ENCODE peak calls at places on chromosomes 12 and 14, in five cellular contexts. One of them, this sample, is unnamed. For H3K27me3, the result is how much of the 10 kb centered on the place peaks cover.

GRCh38 chr12:20883288-20883687 is 72.8 kb downstream of the SLCO1B3 start:
- DNase-seq in GM23338: no peak
- DNase-seq in PC-9: no peak
- DNase-seq in esophagus squamous epithelium: no peak
- DNase-seq in Panc1: no peak
- DNase-seq in this sample: no peak

GRCh38 chr14:68598621-68599447 is 194.0 kb downstream of the ZFP36L1 start:
- DNase-seq in esophagus squamous epithelium: no peak
- DNase-seq in GM23338: no peak
- DNase-seq in Panc1: peak
- DNase-seq in PC-9: peak
- DNase-seq in this sample: peak

GRCh38 chr14:64760146-64760755 is 56.0 kb downstream of the PLEKHG3 start:
- DNase-seq in esophagus squamous epithelium: no peak
- DNase-seq in Panc1: peak
- DNase-seq in PC-9: no peak
- DNase-seq in GM23338: peak
- DNase-seq in this sample: peak

GRCh38 chr12:11662369-11662768 is 12.9 kb downstream of the ETV6 start:
- DNase-seq in Panc1: no peak
- DNase-seq in GM23338: no peak
- DNase-seq in esophagus squamous epithelium: no peak
- DNase-seq in PC-9: no peak
- DNase-seq in this sample: no peak

GRCh38 chr12:92330654-92331053 is 185.0 kb upstream of the BTG1 start:
- DNase-seq in PC-9: no peak
- DNase-seq in Panc1: no peak
- DNase-seq in GM23338: no peak
- DNase-seq in esophagus squamous epithelium: no peak
- DNase-seq in this sample: no peak

GRCh38 chr14:49853158-49853477 is 530 bp upstream of the NEMF start:
- DNase-seq in Panc1: no peak
- DNase-seq in GM23338: no peak
- DNase-seq in esophagus squamous epithelium: no peak
- DNase-seq in PC-9: no peak
- DNase-seq in this sample: no peak

GRCh38 chr14:104142136-104143041 is 4.0 kb downstream of the KIF26A start:
- DNase-seq in esophagus squamous epithelium: no peak
- DNase-seq in PC-9: no peak
- DNase-seq in Panc1: no peak
- DNase-seq in GM23338: no peak
- DNase-seq in this sample: no peak

GRCh38 chr14:106459971-106460730 is 933.8 kb downstream of the TMEM121 start:
- DNase-seq in Panc1: no peak
- DNase-seq in GM23338: peak
- DNase-seq in PC-9: no peak
- DNase-seq in esophagus squamous epithelium: no peak
- DNase-seq in this sample: no peak

GRCh38 chr12:122399592-122400373 is 22.7 kb downstream of the CLIP1 start:
- DNase-seq in Panc1: peak
- DNase-seq in GM23338: peak
- DNase-seq in PC-9: peak
- DNase-seq in esophagus squamous epithelium: no peak
- DNase-seq in this sample: peak

GRCh38 chr12:77231548-77231947 is 166.2 kb upstream of the E2F7 start:
- DNase-seq in PC-9: no peak
- DNase-seq in esophagus squamous epithelium: no peak
- DNase-seq in GM23338: no peak
- DNase-seq in Panc1: no peak
- DNase-seq in this sample: no peak

GRCh38 chr12:53071591-53072551 is 7.3 kb downstream of the SPRYD3 start:
- DNase-seq in Panc1: no peak
- DNase-seq in esophagus squamous epithelium: no peak
- DNase-seq in GM23338: no peak
- DNase-seq in PC-9: no peak
- DNase-seq in this sample: no peak

GRCh38 chr14:102295301-102295700 is 9.7 kb downstream of the MOK start:
- DNase-seq in esophagus squamous epithelium: no peak
- DNase-seq in GM23338: no peak
- DNase-seq in PC-9: no peak
- DNase-seq in Panc1: no peak
- DNase-seq in this sample: no peak

GRCh38 chr12:103423061-103423473 is 72.7 kb downstream of the C12orf42 start:
- DNase-seq in Panc1: no peak
- DNase-seq in GM23338: no peak
- DNase-seq in PC-9: no peak
- DNase-seq in esophagus squamous epithelium: no peak
- DNase-seq in this sample: no peak

GRCh38 chr14:20751963-20752562 is 6.4 kb downstream of the EDDM3A start:
- DNase-seq in PC-9: no peak
- DNase-seq in esophagus squamous epithelium: no peak
- DNase-seq in GM23338: peak
- DNase-seq in Panc1: no peak
- DNase-seq in this sample: no peak

GRCh38 chr14:28774764-28775738 is 8.5 kb downstream of the FOXG1 start:
- DNase-seq in Panc1: no peak
- DNase-seq in GM23338: no peak
- DNase-seq in PC-9: no peak
- DNase-seq in esophagus squamous epithelium: no peak
- DNase-seq in this sample: no peak
- H3K27me3 ChIP-seq in Panc1: under half
- H3K27me3 ChIP-seq in GM23338: half or more
- H3K27me3 ChIP-seq in PC-9: under half
- H3K27me3 ChIP-seq in esophagus squamous epithelium: half or more
- H3K27me3 ChIP-seq in this sample: half or more

GRCh38 chr12:124930576-124930975 is 16.1 kb upstream of the UBC start:
- DNase-seq in esophagus squamous epithelium: no peak
- DNase-seq in GM23338: no peak
- DNase-seq in Panc1: no peak
- DNase-seq in PC-9: no peak
- DNase-seq in this sample: no peak
- H3K4me3 ChIP-seq in esophagus squamous epithelium: no peak
- H3K4me3 ChIP-seq in GM23338: no peak
- H3K4me3 ChIP-seq in Panc1: no peak
- H3K4me3 ChIP-seq in PC-9: no peak
- H3K4me3 ChIP-seq in this sample: no peak

GRCh38 chr12:138898-139534 is 72.4 kb downstream of the IQSEC3 start:
- DNase-seq in Panc1: no peak
- DNase-seq in PC-9: no peak
- DNase-seq in GM23338: peak
- DNase-seq in esophagus squamous epithelium: no peak
- DNase-seq in this sample: no peak
- H3K27ac ChIP-seq in Panc1: no peak
- H3K27ac ChIP-seq in PC-9: no peak
- H3K27ac ChIP-seq in GM23338: no peak
- H3K27ac ChIP-seq in esophagus squamous epithelium: no peak
- H3K27ac ChIP-seq in this sample: no peak

DNA sequence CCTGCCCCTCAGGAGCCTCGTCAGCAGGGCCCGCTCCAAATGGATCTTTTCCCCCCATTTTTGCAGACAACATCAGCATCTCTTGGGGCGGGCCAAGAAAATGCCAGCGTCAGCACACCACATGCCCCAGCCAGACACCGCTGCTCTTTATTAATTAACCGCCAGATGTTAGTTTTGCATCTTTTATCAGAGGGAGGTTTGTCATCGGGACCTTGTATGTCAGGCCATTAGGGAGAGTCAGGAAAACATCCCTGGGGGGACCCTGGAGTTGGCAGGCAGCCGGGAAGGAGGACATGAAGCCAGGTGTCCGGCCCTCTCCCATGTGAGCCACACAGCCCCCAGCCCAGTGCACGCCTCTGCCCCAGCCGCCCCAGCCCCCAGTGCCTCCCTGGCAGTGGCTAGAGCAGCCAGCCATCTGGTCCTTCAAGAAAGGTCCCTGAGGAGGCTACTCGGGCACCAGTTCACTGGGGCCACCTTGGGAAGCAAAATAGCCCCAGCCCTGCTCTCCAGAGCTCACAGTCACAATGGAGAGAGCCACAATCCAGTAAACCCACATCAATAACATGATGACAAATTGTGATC is 56.9 kb upstream of the FAM222A start:
- DNase-seq in esophagus squamous epithelium: no peak
- DNase-seq in GM23338: no peak
- DNase-seq in PC-9: no peak
- DNase-seq in Panc1: no peak
- DNase-seq in this sample: no peak
- H3K27me3 ChIP-seq in esophagus squamous epithelium: under half
- H3K27me3 ChIP-seq in GM23338: under half
- H3K27me3 ChIP-seq in PC-9: half or more
- H3K27me3 ChIP-seq in Panc1: under half
- H3K27me3 ChIP-seq in this sample: under half

This sample was measured in SJSA1.